ENCODE peak calls at places on chromosomes 7 and 10, in seven cellular contexts. One of them, this sample, is unnamed.
A peak's percentile ranks its signal among the peaks of the same experiment; 100 is the strongest.

GRCh38 chr7:45869426-45869825 is 3.5 kb downstream of the CCDC201 start:
- DNase-seq in brain microvascular endothelial cell: no peak
- DNase-seq in right atrium auricular region: no peak
- DNase-seq in Calu3: no peak
- DNase-seq in tibial nerve: no peak
- DNase-seq in epithelial cell of proximal tubule: no peak
- DNase-seq in PC-3: peak; percentile 85
- DNase-seq in this sample: no peak

GRCh38 chr10:62637249-62638061 is 167.1 kb upstream of the ADO start:
- DNase-seq in brain microvascular endothelial cell: peak; percentile 55
- DNase-seq in right atrium auricular region: no peak
- DNase-seq in Calu3: peak; percentile 3
- DNase-seq in tibial nerve: no peak
- DNase-seq in epithelial cell of proximal tubule: no peak
- DNase-seq in PC-3: peak; percentile 94
- DNase-seq in this sample: peak; percentile 90

GRCh38 chr7:5495581-5496375 is 72.1 kb upstream of the TNRC18 start:
- DNase-seq in brain microvascular endothelial cell: no peak
- DNase-seq in right atrium auricular region: peak; percentile 75
- DNase-seq in Calu3: no peak
- DNase-seq in tibial nerve: no peak
- DNase-seq in epithelial cell of proximal tubule: no peak
- DNase-seq in PC-3: peak; percentile 47
- DNase-seq in this sample: no peak

GRCh38 chr10:5585517-5586222 is 60.9 kb downstream of the CALML3 start:
- DNase-seq in brain microvascular endothelial cell: no peak
- DNase-seq in right atrium auricular region: no peak
- DNase-seq in Calu3: no peak
- DNase-seq in tibial nerve: no peak
- DNase-seq in epithelial cell of proximal tubule: no peak
- DNase-seq in PC-3: peak; percentile 55
- DNase-seq in this sample: no peak

GRCh38 chr10:46558411-46559185 is 2.1 kb upstream of the GPRIN2 start:
- DNase-seq in brain microvascular endothelial cell: no peak
- DNase-seq in right atrium auricular region: no peak
- DNase-seq in Calu3: peak; percentile 19
- DNase-seq in tibial nerve: no peak
- DNase-seq in epithelial cell of proximal tubule: no peak
- DNase-seq in PC-3: no peak
- DNase-seq in this sample: no peak

GRCh38 chr10:68496072-68496471 is 24.3 kb upstream of the DNA2 start:
- DNase-seq in brain microvascular endothelial cell: no peak
- DNase-seq in right atrium auricular region: no peak
- DNase-seq in Calu3: no peak
- DNase-seq in tibial nerve: no peak
- DNase-seq in epithelial cell of proximal tubule: no peak
- DNase-seq in PC-3: no peak
- DNase-seq in this sample: no peak

GRCh38 chr7:44981035-44981706 is 2.4 kb upstream of the MYO1G start:
- DNase-seq in brain microvascular endothelial cell: no peak
- DNase-seq in right atrium auricular region: no peak
- DNase-seq in Calu3: no peak
- DNase-seq in tibial nerve: no peak
- DNase-seq in epithelial cell of proximal tubule: no peak
- DNase-seq in PC-3: no peak
- DNase-seq in this sample: peak; percentile 70

GRCh38 chr10:63281967-63282366 is 148.8 kb downstream of the NRBF2 start:
- DNase-seq in brain microvascular endothelial cell: no peak
- DNase-seq in right atrium auricular region: no peak
- DNase-seq in Calu3: no peak
- DNase-seq in tibial nerve: no peak
- DNase-seq in epithelial cell of proximal tubule: no peak
- DNase-seq in PC-3: no peak
- DNase-seq in this sample: no peak

GRCh38 chr7:140734096-140734495 is 37.6 kb downstream of the NDUFB2 start:
- DNase-seq in brain microvascular endothelial cell: no peak
- DNase-seq in right atrium auricular region: no peak
- DNase-seq in Calu3: no peak
- DNase-seq in tibial nerve: no peak
- DNase-seq in epithelial cell of proximal tubule: no peak
- DNase-seq in PC-3: no peak
- DNase-seq in this sample: no peak

GRCh38 chr7:35734001-35734483 is 39.1 kb upstream of the HERPUD2 start:
- DNase-seq in brain microvascular endothelial cell: no peak
- DNase-seq in right atrium auricular region: no peak
- DNase-seq in Calu3: no peak
- DNase-seq in tibial nerve: no peak
- DNase-seq in epithelial cell of proximal tubule: no peak
- DNase-seq in PC-3: no peak
- DNase-seq in this sample: no peak

GRCh38 chr10:78176320-78177012 is 142.8 kb downstream of the RPS24 start:
- DNase-seq in brain microvascular endothelial cell: no peak
- DNase-seq in right atrium auricular region: no peak
- DNase-seq in Calu3: no peak
- DNase-seq in tibial nerve: no peak
- DNase-seq in epithelial cell of proximal tubule: no peak
- DNase-seq in PC-3: no peak
- DNase-seq in this sample: no peak

GRCh38 chr10:28698075-28698474 is 20.8 kb downstream of the BAMBI start:
- DNase-seq in brain microvascular endothelial cell: no peak
- DNase-seq in right atrium auricular region: no peak
- DNase-seq in Calu3: no peak
- DNase-seq in tibial nerve: no peak
- DNase-seq in epithelial cell of proximal tubule: no peak
- DNase-seq in PC-3: no peak
- DNase-seq in this sample: no peak

GRCh38 chr7:107946881-107947280 is 55.9 kb downstream of the DLD start:
- DNase-seq in brain microvascular endothelial cell: no peak
- DNase-seq in right atrium auricular region: no peak
- DNase-seq in Calu3: no peak
- DNase-seq in tibial nerve: no peak
- DNase-seq in epithelial cell of proximal tubule: no peak
- DNase-seq in PC-3: no peak
- DNase-seq in this sample: no peak

GRCh38 chr7:144819566-144819965 is 16.3 kb downstream of the TPK1 start:
- DNase-seq in brain microvascular endothelial cell: no peak
- DNase-seq in right atrium auricular region: no peak
- DNase-seq in Calu3: no peak
- DNase-seq in tibial nerve: no peak
- DNase-seq in epithelial cell of proximal tubule: no peak
- DNase-seq in PC-3: peak; percentile 33
- DNase-seq in this sample: no peak

GRCh38 chr7:94280836-94281235 is 113.9 kb upstream of the COL1A2 start:
- DNase-seq in brain microvascular endothelial cell: no peak
- DNase-seq in right atrium auricular region: no peak
- DNase-seq in Calu3: no peak
- DNase-seq in tibial nerve: no peak
- DNase-seq in epithelial cell of proximal tubule: no peak
- DNase-seq in PC-3: no peak
- DNase-seq in this sample: no peak

GRCh38 chr7:2529161-2530075 is 9.8 kb downstream of the LFNG start:
- DNase-seq in brain microvascular endothelial cell: no peak
- DNase-seq in right atrium auricular region: no peak
- DNase-seq in Calu3: peak; percentile 84
- DNase-seq in tibial nerve: peak; percentile 52
- DNase-seq in epithelial cell of proximal tubule: no peak
- DNase-seq in PC-3: peak; percentile 65
- DNase-seq in this sample: peak; percentile 81

GRCh38 chr7:39741942-39742623 is 118.7 kb downstream of the RALA start:
- DNase-seq in brain microvascular endothelial cell: peak; percentile 4
- DNase-seq in right atrium auricular region: no peak
- DNase-seq in Calu3: peak; percentile 90
- DNase-seq in tibial nerve: no peak
- DNase-seq in epithelial cell of proximal tubule: no peak
- DNase-seq in PC-3: peak; percentile 36
- DNase-seq in this sample: peak; percentile 74

GRCh38 chr10:125037145-125037544 is 95.2 kb downstream of the ZRANB1 start:
- DNase-seq in brain microvascular endothelial cell: peak; percentile 87
- DNase-seq in right atrium auricular region: no peak
- DNase-seq in Calu3: no peak
- DNase-seq in tibial nerve: no peak
- DNase-seq in epithelial cell of proximal tubule: peak; percentile 59
- DNase-seq in PC-3: peak; percentile 48
- DNase-seq in this sample: no peak

GRCh38 chr7:486216-486743 is 33.4 kb downstream of the PDGFA start:
- DNase-seq in brain microvascular endothelial cell: no peak
- DNase-seq in right atrium auricular region: no peak
- DNase-seq in Calu3: no peak
- DNase-seq in tibial nerve: no peak
- DNase-seq in epithelial cell of proximal tubule: no peak
- DNase-seq in PC-3: no peak
- DNase-seq in this sample: no peak

GRCh38 chr7:73482746-73483145 is 39.3 kb downstream of the BAZ1B start:
- DNase-seq in brain microvascular endothelial cell: peak; percentile 5
- DNase-seq in right atrium auricular region: no peak
- DNase-seq in Calu3: no peak
- DNase-seq in tibial nerve: no peak
- DNase-seq in epithelial cell of proximal tubule: no peak
- DNase-seq in PC-3: no peak
- DNase-seq in this sample: no peak

DNA sequence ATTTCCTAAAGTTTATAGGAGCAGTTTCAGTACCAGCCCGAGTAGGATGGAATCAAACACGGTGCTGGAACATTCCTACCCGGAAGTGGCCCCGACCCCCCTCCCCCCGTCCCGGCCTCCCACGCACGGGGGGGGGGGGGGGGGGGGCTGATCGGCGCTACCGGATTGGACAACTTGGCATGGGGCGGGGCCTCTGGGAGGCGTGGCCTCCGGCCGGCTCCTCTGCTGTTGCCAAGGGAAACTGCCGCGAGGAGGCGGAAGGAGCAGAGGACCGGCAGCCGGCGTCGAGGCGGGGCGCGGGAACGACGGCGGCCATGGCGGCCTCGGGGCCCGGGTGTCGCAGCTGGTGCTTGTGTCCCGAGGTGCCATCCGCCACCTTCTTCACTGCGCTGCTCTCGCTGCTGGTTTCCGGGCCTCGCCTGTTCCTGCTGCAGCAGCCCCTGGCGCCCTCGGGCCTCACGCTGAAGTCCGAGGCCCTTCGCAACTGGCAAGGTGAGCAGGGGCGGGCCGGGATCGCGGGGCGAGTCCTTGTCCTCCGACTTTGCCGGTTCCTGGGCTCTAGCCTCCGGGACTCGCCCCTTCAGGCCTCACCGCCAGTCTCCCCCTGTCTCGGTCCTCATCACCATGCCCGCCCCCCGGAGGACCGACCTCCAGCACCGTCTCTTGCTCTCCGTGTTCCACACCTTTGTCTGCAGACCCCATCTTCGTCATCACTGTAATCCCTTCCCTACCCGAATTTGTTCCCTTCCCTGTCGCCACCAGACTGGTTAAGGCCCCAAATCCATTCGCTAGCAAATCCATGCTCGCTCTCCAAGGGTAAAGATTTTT is at the start of gene RHBDD2:
- DNase-seq in brain microvascular endothelial cell: peak; percentile 92
- DNase-seq in right atrium auricular region: peak; percentile 96
- DNase-seq in Calu3: peak; percentile 87
- DNase-seq in tibial nerve: peak; percentile 93
- DNase-seq in epithelial cell of proximal tubule: peak; percentile 27
- DNase-seq in PC-3: peak; percentile 93
- DNase-seq in this sample: peak; percentile 97
- TF ChIP-seq CTCF in brain microvascular endothelial cell: no peak
- TF ChIP-seq CTCF in right atrium auricular region: no peak
- TF ChIP-seq CTCF in Calu3: no peak
- TF ChIP-seq CTCF in tibial nerve: peak; percentile 13
- TF ChIP-seq CTCF in epithelial cell of proximal tubule: no peak
- TF ChIP-seq CTCF in PC-3: no peak
- TF ChIP-seq CTCF in this sample: no peak

DNA sequence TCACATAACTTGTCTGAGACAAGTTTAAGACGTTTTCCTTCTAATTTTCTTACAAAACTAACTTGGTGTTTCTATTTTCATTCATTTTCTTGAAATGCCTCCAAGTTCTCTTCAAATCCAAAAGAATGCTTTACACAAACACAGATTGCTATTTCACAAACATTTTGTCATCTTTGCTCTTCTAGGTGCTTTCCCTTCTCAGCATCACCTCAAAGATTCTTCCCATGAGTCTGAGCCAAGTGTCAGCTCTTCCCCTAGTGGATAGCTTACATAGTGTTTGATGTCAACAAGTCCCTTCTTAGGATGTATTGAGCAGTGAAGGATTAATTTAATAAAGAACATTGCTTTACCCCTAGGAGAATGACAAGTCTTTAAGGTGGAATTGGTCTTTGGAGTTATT is 38.1 kb upstream of the SEMA3A start:
- DNase-seq in brain microvascular endothelial cell: peak; percentile 50
- DNase-seq in right atrium auricular region: no peak
- DNase-seq in Calu3: no peak
- DNase-seq in tibial nerve: no peak
- DNase-seq in epithelial cell of proximal tubule: no peak
- DNase-seq in PC-3: peak; percentile 46
- DNase-seq in this sample: no peak
- TF ChIP-seq CTCF in brain microvascular endothelial cell: peak; percentile 41
- TF ChIP-seq CTCF in right atrium auricular region: no peak
- TF ChIP-seq CTCF in Calu3: no peak
- TF ChIP-seq CTCF in tibial nerve: no peak
- TF ChIP-seq CTCF in epithelial cell of proximal tubule: peak; percentile 21
- TF ChIP-seq CTCF in PC-3: peak; percentile 39
- TF ChIP-seq CTCF in this sample: peak; percentile 15

GRCh38 chr10:23818484-23818883 is 379.6 kb downstream of the OTUD1 start:
- DNase-seq in brain microvascular endothelial cell: no peak
- DNase-seq in right atrium auricular region: no peak
- DNase-seq in Calu3: no peak
- DNase-seq in tibial nerve: no peak
- DNase-seq in epithelial cell of proximal tubule: no peak
- DNase-seq in PC-3: no peak
- DNase-seq in this sample: no peak

GRCh38 chr10:23813687-23814086 is 374.8 kb downstream of the OTUD1 start:
- DNase-seq in brain microvascular endothelial cell: no peak
- DNase-seq in right atrium auricular region: no peak
- DNase-seq in Calu3: no peak
- DNase-seq in tibial nerve: no peak
- DNase-seq in epithelial cell of proximal tubule: no peak
- DNase-seq in PC-3: no peak
- DNase-seq in this sample: no peak
- TF ChIP-seq CTCF in brain microvascular endothelial cell: no peak
- TF ChIP-seq CTCF in right atrium auricular region: no peak
- TF ChIP-seq CTCF in Calu3: no peak
- TF ChIP-seq CTCF in tibial nerve: no peak
- TF ChIP-seq CTCF in epithelial cell of proximal tubule: no peak
- TF ChIP-seq CTCF in PC-3: no peak
- TF ChIP-seq CTCF in this sample: no peak

GRCh38 chr7:55133630-55134392 is 115.0 kb downstream of the EGFR start:
- DNase-seq in brain microvascular endothelial cell: peak; percentile 99
- DNase-seq in right atrium auricular region: peak; percentile 92
- DNase-seq in Calu3: peak; percentile 80
- DNase-seq in tibial nerve: no peak
- DNase-seq in epithelial cell of proximal tubule: no peak
- DNase-seq in PC-3: peak; percentile 96
- DNase-seq in this sample: no peak
- TF ChIP-seq CTCF in brain microvascular endothelial cell: peak; percentile 31
- TF ChIP-seq CTCF in right atrium auricular region: no peak
- TF ChIP-seq CTCF in Calu3: no peak
- TF ChIP-seq CTCF in tibial nerve: no peak
- TF ChIP-seq CTCF in epithelial cell of proximal tubule: peak; percentile 23
- TF ChIP-seq CTCF in PC-3: peak; percentile 18
- TF ChIP-seq CTCF in this sample: no peak

This sample was measured in activated CD8-positive, alpha-beta T cell treated with anti-CD3 and anti-CD28 coated beads for 36 hours.